ENCODE peak calls at places on chromosome 14, in five cellular contexts. One of them, this sample, is unnamed.

GRCh38 chr14:99242816-99243795 is 28.9 kb downstream of the BCL11B start:
- DNase-seq in astrocyte: no peak
- DNase-seq in astrocyte of the spinal cord: no peak
- DNase-seq in lower lobe of right lung: no peak
- DNase-seq in RWPE1: no peak
- DNase-seq in this sample: no peak

GRCh38 chr14:31927348-31927826 is 149.7 kb upstream of the ARHGAP5 start:
- DNase-seq in astrocyte: peak; percentile 94
- DNase-seq in astrocyte of the spinal cord: peak; percentile 95
- DNase-seq in lower lobe of right lung: no peak
- DNase-seq in RWPE1: peak; percentile 91
- DNase-seq in this sample: peak; percentile 96

GRCh38 chr14:32939254-32940065 is 781 bp downstream of the NPAS3 start:
- DNase-seq in astrocyte: peak; percentile 75
- DNase-seq in astrocyte of the spinal cord: peak; percentile 81
- DNase-seq in lower lobe of right lung: peak; percentile 58
- DNase-seq in RWPE1: no peak
- DNase-seq in this sample: peak; percentile 82

GRCh38 chr14:69741055-69741454 is 25.9 kb upstream of the SRSF5 start:
- DNase-seq in astrocyte: no peak
- DNase-seq in astrocyte of the spinal cord: no peak
- DNase-seq in lower lobe of right lung: no peak
- DNase-seq in RWPE1: peak; percentile 26
- DNase-seq in this sample: no peak

GRCh38 chr14:105999361-106000028 is 473.1 kb downstream of the TMEM121 start:
- DNase-seq in astrocyte: no peak
- DNase-seq in astrocyte of the spinal cord: no peak
- DNase-seq in lower lobe of right lung: peak; percentile 80
- DNase-seq in RWPE1: no peak
- DNase-seq in this sample: no peak

GRCh38 chr14:38505221-38506095 is 249.6 kb upstream of the CLEC14A start:
- DNase-seq in astrocyte: peak; percentile 26
- DNase-seq in astrocyte of the spinal cord: no peak
- DNase-seq in lower lobe of right lung: no peak
- DNase-seq in RWPE1: no peak
- DNase-seq in this sample: no peak

GRCh38 chr14:60905930-60906329 is 74.9 kb downstream of the TRMT5 start:
- DNase-seq in astrocyte: peak; percentile 25
- DNase-seq in astrocyte of the spinal cord: no peak
- DNase-seq in lower lobe of right lung: no peak
- DNase-seq in RWPE1: no peak
- DNase-seq in this sample: no peak

GRCh38 chr14:99186956-99187690 is 84.9 kb downstream of the BCL11B start:
- DNase-seq in astrocyte: no peak
- DNase-seq in astrocyte of the spinal cord: no peak
- DNase-seq in lower lobe of right lung: no peak
- DNase-seq in RWPE1: no peak
- DNase-seq in this sample: no peak

GRCh38 chr14:66330916-66331315 is 155.3 kb upstream of the CCDC196 start:
- DNase-seq in astrocyte: peak; percentile 61
- DNase-seq in astrocyte of the spinal cord: no peak
- DNase-seq in lower lobe of right lung: no peak
- DNase-seq in RWPE1: no peak
- DNase-seq in this sample: peak; percentile 3

GRCh38 chr14:86462193-86462592 is 932.2 kb downstream of the FLRT2 start:
- DNase-seq in astrocyte: no peak
- DNase-seq in astrocyte of the spinal cord: peak; percentile 8
- DNase-seq in lower lobe of right lung: no peak
- DNase-seq in RWPE1: no peak
- DNase-seq in this sample: peak; percentile 19

GRCh38 chr14:95361373-95362179 is 41.9 kb upstream of the CLMN start:
- DNase-seq in astrocyte: no peak
- DNase-seq in astrocyte of the spinal cord: no peak
- DNase-seq in lower lobe of right lung: peak; percentile 61
- DNase-seq in RWPE1: no peak
- DNase-seq in this sample: peak; percentile 38

GRCh38 chr14:73742520-73743238 is 28.5 kb upstream of the PNMA1 start:
- DNase-seq in astrocyte: no peak
- DNase-seq in astrocyte of the spinal cord: no peak
- DNase-seq in lower lobe of right lung: no peak
- DNase-seq in RWPE1: no peak
- DNase-seq in this sample: no peak

GRCh38 chr14:99685061-99685995 is 1.2 kb downstream of the CYP46A1 start:
- DNase-seq in astrocyte: no peak
- DNase-seq in astrocyte of the spinal cord: no peak
- DNase-seq in lower lobe of right lung: no peak
- DNase-seq in RWPE1: no peak
- DNase-seq in this sample: no peak

DNA sequence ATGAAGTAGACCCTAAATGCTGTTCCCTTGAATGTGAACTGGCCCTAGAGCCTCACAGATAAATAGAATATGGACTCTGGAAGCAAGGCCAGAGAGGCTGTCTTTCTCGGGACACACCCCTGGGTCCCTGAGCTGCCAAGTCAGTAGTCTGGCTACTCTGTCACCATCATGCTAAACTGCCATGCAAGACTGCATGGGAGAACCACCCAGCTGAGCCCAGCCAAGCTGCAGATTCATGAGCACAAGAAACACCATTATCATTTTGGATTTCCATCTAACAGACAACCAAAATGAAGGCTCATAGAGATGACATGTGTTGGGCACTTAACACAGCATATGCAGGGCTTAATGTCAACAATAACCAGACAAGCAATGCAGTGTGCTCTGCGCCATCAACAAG is 53.3 kb downstream of the CHGA start:
- DNase-seq in astrocyte: no peak
- DNase-seq in astrocyte of the spinal cord: no peak
- DNase-seq in lower lobe of right lung: no peak
- DNase-seq in RWPE1: no peak
- DNase-seq in this sample: no peak
- TF ChIP-seq CTCF in astrocyte: no peak
- TF ChIP-seq CTCF in astrocyte of the spinal cord: no peak
- TF ChIP-seq CTCF in lower lobe of right lung: no peak
- TF ChIP-seq CTCF in RWPE1: no peak
- TF ChIP-seq CTCF in this sample: no peak

DNA sequence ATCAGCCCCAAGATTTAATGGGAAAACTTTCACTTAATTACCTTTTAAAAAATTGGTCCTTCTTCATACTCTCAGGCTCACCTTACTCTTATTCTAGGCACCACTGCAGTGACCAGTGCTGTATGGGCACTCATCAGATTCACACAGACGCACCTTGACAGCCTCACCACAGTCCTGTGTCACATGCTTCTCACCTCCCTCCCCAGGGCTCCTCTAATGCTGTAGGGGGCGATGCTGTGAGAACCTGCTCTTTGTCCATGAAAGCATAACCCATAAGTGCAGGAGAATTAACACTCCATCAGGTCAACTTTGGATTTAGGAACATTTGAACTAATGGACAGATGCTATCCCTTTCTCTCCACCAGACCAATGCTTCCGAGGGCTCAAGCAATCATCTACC is 13.9 kb upstream of the PPP4R3A start:
- DNase-seq in astrocyte: no peak
- DNase-seq in astrocyte of the spinal cord: no peak
- DNase-seq in lower lobe of right lung: no peak
- DNase-seq in RWPE1: no peak
- DNase-seq in this sample: no peak
- TF ChIP-seq CTCF in astrocyte: no peak
- TF ChIP-seq CTCF in astrocyte of the spinal cord: no peak
- TF ChIP-seq CTCF in lower lobe of right lung: no peak
- TF ChIP-seq CTCF in RWPE1: no peak
- TF ChIP-seq CTCF in this sample: no peak

GRCh38 chr14:37179896-37180502 is 7.6 kb upstream of the SLC25A21 start:
- DNase-seq in astrocyte: peak; percentile 6
- DNase-seq in astrocyte of the spinal cord: no peak
- DNase-seq in lower lobe of right lung: no peak
- DNase-seq in RWPE1: no peak
- DNase-seq in this sample: no peak

GRCh38 chr14:37185670-37186069 is 12.1 kb upstream of the MIPOL1 start:
- DNase-seq in astrocyte: no peak
- DNase-seq in astrocyte of the spinal cord: no peak
- DNase-seq in lower lobe of right lung: no peak
- DNase-seq in RWPE1: no peak
- DNase-seq in this sample: no peak

GRCh38 chr14:37186865-37187264 is 10.9 kb upstream of the MIPOL1 start:
- DNase-seq in astrocyte: no peak
- DNase-seq in astrocyte of the spinal cord: no peak
- DNase-seq in lower lobe of right lung: no peak
- DNase-seq in RWPE1: no peak
- DNase-seq in this sample: no peak

GRCh38 chr14:37187294-37187693 is 10.4 kb upstream of the MIPOL1 start:
- DNase-seq in astrocyte: no peak
- DNase-seq in astrocyte of the spinal cord: no peak
- DNase-seq in lower lobe of right lung: no peak
- DNase-seq in RWPE1: no peak
- DNase-seq in this sample: no peak

DNA sequence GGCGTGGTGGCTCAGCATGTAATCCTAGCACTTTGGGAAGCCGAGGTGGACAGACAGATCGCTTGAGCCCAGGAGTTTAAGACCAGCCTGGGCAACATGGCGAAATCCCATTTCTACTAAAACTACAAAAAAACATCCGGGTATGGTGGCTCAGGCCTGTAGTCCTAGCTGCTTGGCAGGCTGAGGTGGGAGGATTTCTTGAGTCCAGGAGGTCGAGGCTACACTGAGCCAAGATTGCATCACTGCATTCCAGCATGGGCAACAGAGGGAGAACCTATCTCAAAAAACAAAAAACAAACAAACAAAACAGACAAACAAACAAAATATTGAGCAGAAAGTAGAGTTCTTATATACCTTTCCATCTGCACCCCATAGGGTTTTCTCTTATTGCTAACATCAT is 9.0 kb upstream of the SLC25A21 start:
- DNase-seq in astrocyte: no peak
- DNase-seq in astrocyte of the spinal cord: no peak
- DNase-seq in lower lobe of right lung: no peak
- DNase-seq in RWPE1: no peak
- DNase-seq in this sample: no peak
- TF ChIP-seq CTCF in astrocyte: no peak
- TF ChIP-seq CTCF in astrocyte of the spinal cord: no peak
- TF ChIP-seq CTCF in lower lobe of right lung: no peak
- TF ChIP-seq CTCF in RWPE1: no peak
- TF ChIP-seq CTCF in this sample: no peak

GRCh38 chr14:23299558-23299957 is 3.1 kb downstream of the PPP1R3E start:
- DNase-seq in astrocyte: peak; percentile 39
- DNase-seq in astrocyte of the spinal cord: peak; percentile 53
- DNase-seq in lower lobe of right lung: no peak
- DNase-seq in RWPE1: no peak
- DNase-seq in this sample: peak; percentile 81
- TF ChIP-seq CTCF in astrocyte: peak; percentile 8
- TF ChIP-seq CTCF in astrocyte of the spinal cord: peak; percentile 29
- TF ChIP-seq CTCF in lower lobe of right lung: peak; percentile 12
- TF ChIP-seq CTCF in RWPE1: peak; percentile 28
- TF ChIP-seq CTCF in this sample: no peak

GRCh38 chr14:96497586-96497985 is 4.6 kb upstream of the PAPOLA start:
- DNase-seq in astrocyte: no peak
- DNase-seq in astrocyte of the spinal cord: no peak
- DNase-seq in lower lobe of right lung: no peak
- DNase-seq in RWPE1: no peak
- DNase-seq in this sample: no peak

GRCh38 chr14:96502621-96503251 is 554 bp downstream of the PAPOLA start:
- DNase-seq in astrocyte: peak; percentile 15
- DNase-seq in astrocyte of the spinal cord: peak; percentile 22
- DNase-seq in lower lobe of right lung: peak; percentile 84
- DNase-seq in RWPE1: peak; percentile 49
- DNase-seq in this sample: peak; percentile 33

GRCh38 chr14:96497087-96497486 is 5.1 kb upstream of the PAPOLA start:
- DNase-seq in astrocyte: no peak
- DNase-seq in astrocyte of the spinal cord: no peak
- DNase-seq in lower lobe of right lung: no peak
- DNase-seq in RWPE1: peak; percentile 38
- DNase-seq in this sample: no peak

GRCh38 chr14:96501383-96501745 is 818 bp upstream of the PAPOLA start:
- DNase-seq in astrocyte: no peak
- DNase-seq in astrocyte of the spinal cord: peak; percentile 15
- DNase-seq in lower lobe of right lung: no peak
- DNase-seq in RWPE1: peak; percentile 12
- DNase-seq in this sample: no peak

GRCh38 chr14:96501746-96502620 is at the start of gene PAPOLA:
- DNase-seq in astrocyte: peak; percentile 87
- DNase-seq in astrocyte of the spinal cord: peak; percentile 97
- DNase-seq in lower lobe of right lung: peak; percentile 97
- DNase-seq in RWPE1: peak; percentile 90
- DNase-seq in this sample: peak; percentile 97
- TF ChIP-seq CTCF in astrocyte: no peak
- TF ChIP-seq CTCF in astrocyte of the spinal cord: peak; percentile 26
- TF ChIP-seq CTCF in lower lobe of right lung: peak; percentile 18
- TF ChIP-seq CTCF in RWPE1: no peak
- TF ChIP-seq CTCF in this sample: peak; percentile 21

GRCh38 chr14:76776306-76777251 is 15.3 kb downstream of the VASH1 start:
- DNase-seq in astrocyte: no peak
- DNase-seq in astrocyte of the spinal cord: no peak
- DNase-seq in lower lobe of right lung: no peak
- DNase-seq in RWPE1: no peak
- DNase-seq in this sample: no peak
- TF ChIP-seq CTCF in astrocyte: no peak
- TF ChIP-seq CTCF in astrocyte of the spinal cord: no peak
- TF ChIP-seq CTCF in lower lobe of right lung: no peak
- TF ChIP-seq CTCF in RWPE1: no peak
- TF ChIP-seq CTCF in this sample: no peak

DNA sequence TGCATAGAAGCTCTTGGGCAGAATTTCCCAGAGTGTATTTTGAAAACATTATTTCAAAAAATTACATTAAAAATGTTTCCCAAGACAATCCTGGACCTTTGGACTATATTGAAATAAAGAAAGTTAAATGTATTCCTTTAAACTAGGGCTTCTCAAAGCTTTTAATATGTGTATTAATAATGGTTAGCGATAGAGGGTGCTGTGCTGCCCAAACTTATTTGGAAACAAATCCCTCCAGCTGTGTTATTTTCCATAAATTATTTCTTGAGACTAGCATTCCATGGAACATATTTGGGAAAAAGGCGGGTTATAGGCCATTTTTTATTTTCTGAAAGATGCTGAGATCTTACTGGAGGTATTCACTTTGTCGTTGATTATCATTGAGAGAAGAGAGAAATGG is 397.8 kb upstream of the MIS18BP1 start:
- DNase-seq in astrocyte: no peak
- DNase-seq in astrocyte of the spinal cord: no peak
- DNase-seq in lower lobe of right lung: no peak
- DNase-seq in RWPE1: no peak
- DNase-seq in this sample: no peak
- TF ChIP-seq CTCF in astrocyte: no peak
- TF ChIP-seq CTCF in astrocyte of the spinal cord: no peak
- TF ChIP-seq CTCF in lower lobe of right lung: no peak
- TF ChIP-seq CTCF in RWPE1: no peak
- TF ChIP-seq CTCF in this sample: peak; percentile 3

DNA sequence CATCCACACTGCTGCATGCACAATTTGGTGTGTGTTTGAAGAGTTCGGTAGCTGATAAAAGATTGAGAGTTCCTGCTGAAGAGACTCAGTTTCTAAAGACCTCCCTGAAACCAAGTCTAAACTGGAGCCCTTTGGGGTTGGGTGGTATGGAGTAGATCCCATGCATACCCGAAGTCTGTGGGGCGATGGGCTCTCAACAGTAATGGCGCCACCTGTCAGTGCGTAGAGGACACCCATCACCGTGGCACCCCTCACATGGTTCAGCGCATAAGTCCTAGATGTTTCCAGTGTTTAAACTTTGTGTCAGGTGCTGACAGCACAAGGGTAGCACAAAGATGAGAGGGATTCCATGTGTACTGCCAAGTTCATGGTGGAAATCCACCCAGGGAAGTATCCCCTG is 85.9 kb downstream of the ESR2 start:
- DNase-seq in astrocyte: no peak
- DNase-seq in astrocyte of the spinal cord: no peak
- DNase-seq in lower lobe of right lung: no peak
- DNase-seq in RWPE1: no peak
- DNase-seq in this sample: no peak
- TF ChIP-seq CTCF in astrocyte: no peak
- TF ChIP-seq CTCF in astrocyte of the spinal cord: no peak
- TF ChIP-seq CTCF in lower lobe of right lung: no peak
- TF ChIP-seq CTCF in RWPE1: no peak
- TF ChIP-seq CTCF in this sample: no peak

GRCh38 chr14:23568600-23569310 is 1.2 kb upstream of the AP1G2 start:
- DNase-seq in astrocyte: no peak
- DNase-seq in astrocyte of the spinal cord: no peak
- DNase-seq in lower lobe of right lung: no peak
- DNase-seq in RWPE1: no peak
- DNase-seq in this sample: no peak
- TF ChIP-seq CTCF in astrocyte: peak; percentile 11
- TF ChIP-seq CTCF in astrocyte of the spinal cord: peak; percentile 48
- TF ChIP-seq CTCF in lower lobe of right lung: peak; percentile 29
- TF ChIP-seq CTCF in RWPE1: no peak
- TF ChIP-seq CTCF in this sample: peak; percentile 11

This sample was measured in cardiac fibroblast.